ENCODE peak calls at places on chromosomes 5 and 9, in six cellular contexts. One of them, this sample, is unnamed.

GRCh38 chr5:145587308-145588071 is 247.7 kb downstream of the PRELID2 start:
- DNase-seq in gastrocnemius medialis: no peak
- DNase-seq in AG04449: peak; percentile 73
- DNase-seq in HCT116: peak; percentile 94
- DNase-seq in IMR-90: peak; percentile 93
- DNase-seq in Caco-2: no peak
- DNase-seq in this sample: peak; percentile 21

GRCh38 chr5:4370218-4370617 is 769.9 kb upstream of the ADAMTS16 start:
- DNase-seq in IMR-90: no peak
- DNase-seq in HCT116: no peak
- DNase-seq in gastrocnemius medialis: no peak
- DNase-seq in AG04449: no peak
- DNase-seq in Caco-2: no peak
- DNase-seq in this sample: no peak

GRCh38 chr5:80608730-80609129 is 38.6 kb upstream of the ANKRD34B start:
- DNase-seq in AG04449: no peak
- DNase-seq in HCT116: no peak
- DNase-seq in gastrocnemius medialis: no peak
- DNase-seq in Caco-2: no peak
- DNase-seq in IMR-90: no peak
- DNase-seq in this sample: no peak

GRCh38 chr9:76490249-76490990 is 31.4 kb downstream of the GCNT1 start:
- DNase-seq in gastrocnemius medialis: no peak
- DNase-seq in IMR-90: no peak
- DNase-seq in AG04449: no peak
- DNase-seq in Caco-2: no peak
- DNase-seq in HCT116: no peak
- DNase-seq in this sample: no peak

GRCh38 chr9:116549061-116549664 is 137.9 kb upstream of the TRIM32 start:
- DNase-seq in HCT116: peak; percentile 83
- DNase-seq in AG04449: peak; percentile 85
- DNase-seq in Caco-2: peak; percentile 55
- DNase-seq in IMR-90: peak; percentile 97
- DNase-seq in gastrocnemius medialis: peak; percentile 93
- DNase-seq in this sample: peak; percentile 66

GRCh38 chr5:56481147-56481997 is 248.2 kb upstream of the ANKRD55 start:
- DNase-seq in AG04449: no peak
- DNase-seq in Caco-2: peak; percentile 66
- DNase-seq in HCT116: no peak
- DNase-seq in IMR-90: peak; percentile 54
- DNase-seq in gastrocnemius medialis: peak; percentile 20
- DNase-seq in this sample: no peak

GRCh38 chr9:78871452-78872331 is 574.8 kb downstream of the PSAT1 start:
- DNase-seq in AG04449: peak; percentile 89
- DNase-seq in Caco-2: no peak
- DNase-seq in gastrocnemius medialis: no peak
- DNase-seq in HCT116: peak; percentile 22
- DNase-seq in IMR-90: peak; percentile 95
- DNase-seq in this sample: peak; percentile 94

GRCh38 chr5:76649140-76649539 is 25.9 kb upstream of the F2RL2 start:
- DNase-seq in Caco-2: no peak
- DNase-seq in AG04449: no peak
- DNase-seq in IMR-90: no peak
- DNase-seq in HCT116: no peak
- DNase-seq in gastrocnemius medialis: no peak
- DNase-seq in this sample: no peak

GRCh38 chr5:61837788-61838187 is 468.2 kb upstream of the KIF2A start:
- DNase-seq in AG04449: no peak
- DNase-seq in gastrocnemius medialis: no peak
- DNase-seq in IMR-90: no peak
- DNase-seq in Caco-2: no peak
- DNase-seq in HCT116: no peak
- DNase-seq in this sample: no peak

GRCh38 chr9:95770653-95771131 is 104.8 kb upstream of the ERCC6L2 start:
- DNase-seq in AG04449: no peak
- DNase-seq in gastrocnemius medialis: no peak
- DNase-seq in IMR-90: no peak
- DNase-seq in HCT116: no peak
- DNase-seq in Caco-2: peak; percentile 60
- DNase-seq in this sample: no peak

GRCh38 chr5:72848474-72849428 is 32.3 kb downstream of the TNPO1 start:
- DNase-seq in AG04449: no peak
- DNase-seq in Caco-2: peak; percentile 52
- DNase-seq in HCT116: no peak
- DNase-seq in IMR-90: peak; percentile 29
- DNase-seq in gastrocnemius medialis: peak; percentile 52
- DNase-seq in this sample: no peak

GRCh38 chr9:70594546-70594945 is 180.1 kb upstream of the KLF9 start:
- DNase-seq in Caco-2: no peak
- DNase-seq in HCT116: no peak
- DNase-seq in gastrocnemius medialis: no peak
- DNase-seq in IMR-90: no peak
- DNase-seq in AG04449: no peak
- DNase-seq in this sample: no peak

GRCh38 chr5:108727154-108727638 is 20.5 kb upstream of the FER start:
- DNase-seq in AG04449: no peak
- DNase-seq in HCT116: no peak
- DNase-seq in IMR-90: peak; percentile 24
- DNase-seq in Caco-2: no peak
- DNase-seq in gastrocnemius medialis: peak; percentile 37
- DNase-seq in this sample: peak; percentile 12

GRCh38 chr5:14469485-14470377 is 111.9 kb upstream of the OTULINL start:
- DNase-seq in gastrocnemius medialis: no peak
- DNase-seq in Caco-2: no peak
- DNase-seq in HCT116: no peak
- DNase-seq in AG04449: no peak
- DNase-seq in IMR-90: no peak
- DNase-seq in this sample: no peak

GRCh38 chr9:98191615-98192502 is 578 bp downstream of the CORO2A start:
- DNase-seq in Caco-2: no peak
- DNase-seq in gastrocnemius medialis: no peak
- DNase-seq in HCT116: no peak
- DNase-seq in IMR-90: no peak
- DNase-seq in AG04449: no peak
- DNase-seq in this sample: no peak

GRCh38 chr9:21696411-21696865 is 106.0 kb upstream of the MTAP start:
- DNase-seq in gastrocnemius medialis: no peak
- DNase-seq in AG04449: no peak
- DNase-seq in HCT116: no peak
- DNase-seq in IMR-90: no peak
- DNase-seq in Caco-2: no peak
- DNase-seq in this sample: no peak

GRCh38 chr5:176319827-176320554 is 41.6 kb downstream of the KIAA1191 start:
- DNase-seq in AG04449: no peak
- DNase-seq in IMR-90: peak; percentile 6
- DNase-seq in Caco-2: no peak
- DNase-seq in gastrocnemius medialis: no peak
- DNase-seq in HCT116: peak; percentile 10
- DNase-seq in this sample: no peak

GRCh38 chr9:96158909-96159575 is 142.9 kb downstream of the HSD17B3 start:
- DNase-seq in AG04449: no peak
- DNase-seq in IMR-90: no peak
- DNase-seq in gastrocnemius medialis: peak; percentile 19
- DNase-seq in HCT116: no peak
- DNase-seq in Caco-2: no peak
- DNase-seq in this sample: no peak

GRCh38 chr5:38257236-38258036 is 923 bp upstream of the EGFLAM start:
- DNase-seq in gastrocnemius medialis: no peak
- DNase-seq in HCT116: no peak
- DNase-seq in IMR-90: no peak
- DNase-seq in Caco-2: no peak
- DNase-seq in AG04449: no peak
- DNase-seq in this sample: no peak

GRCh38 chr9:93060746-93061259 is 2.3 kb downstream of the SUSD3 start:
- DNase-seq in IMR-90: peak; percentile 41
- DNase-seq in HCT116: no peak
- DNase-seq in Caco-2: no peak
- DNase-seq in gastrocnemius medialis: no peak
- DNase-seq in AG04449: no peak
- DNase-seq in this sample: no peak

GRCh38 chr9:38047301-38048251 is 21.5 kb downstream of the SHB start:
- DNase-seq in AG04449: peak; percentile 67
- DNase-seq in IMR-90: peak; percentile 95
- DNase-seq in Caco-2: peak; percentile 90
- DNase-seq in gastrocnemius medialis: peak; percentile 31
- DNase-seq in HCT116: peak; percentile 93
- DNase-seq in this sample: peak; percentile 79

GRCh38 chr5:146169076-146169475 is 13.4 kb downstream of the LARS1 start:
- DNase-seq in AG04449: no peak
- DNase-seq in HCT116: no peak
- DNase-seq in gastrocnemius medialis: no peak
- DNase-seq in Caco-2: no peak
- DNase-seq in IMR-90: no peak
- DNase-seq in this sample: no peak

GRCh38 chr5:457195-457961 is 14.4 kb downstream of the EXOC3 start:
- DNase-seq in gastrocnemius medialis: peak; percentile 6
- DNase-seq in Caco-2: no peak
- DNase-seq in AG04449: no peak
- DNase-seq in IMR-90: no peak
- DNase-seq in HCT116: no peak
- DNase-seq in this sample: no peak

GRCh38 chr5:107615173-107615856 is 55.4 kb downstream of the EFNA5 start:
- DNase-seq in gastrocnemius medialis: no peak
- DNase-seq in Caco-2: no peak
- DNase-seq in HCT116: no peak
- DNase-seq in AG04449: no peak
- DNase-seq in IMR-90: no peak
- DNase-seq in this sample: no peak

GRCh38 chr5:134874831-134875655 is 872 bp downstream of the TXNDC15 start:
- DNase-seq in Caco-2: peak; percentile 46
- DNase-seq in gastrocnemius medialis: peak; percentile 65
- DNase-seq in AG04449: peak; percentile 57
- DNase-seq in IMR-90: peak; percentile 88
- DNase-seq in HCT116: no peak
- DNase-seq in this sample: peak; percentile 72

GRCh38 chr9:92657296-92658094 is 12.4 kb downstream of the IPPK start:
- DNase-seq in HCT116: no peak
- DNase-seq in gastrocnemius medialis: no peak
- DNase-seq in AG04449: no peak
- DNase-seq in IMR-90: no peak
- DNase-seq in Caco-2: no peak
- DNase-seq in this sample: no peak

GRCh38 chr9:77800924-77801551 is 152.9 kb upstream of the GNA14 start:
- DNase-seq in Caco-2: no peak
- DNase-seq in HCT116: no peak
- DNase-seq in AG04449: no peak
- DNase-seq in IMR-90: no peak
- DNase-seq in gastrocnemius medialis: no peak
- DNase-seq in this sample: no peak

GRCh38 chr5:80790698-80791097 is 135.9 kb upstream of the DHFR start:
- DNase-seq in AG04449: no peak
- DNase-seq in Caco-2: no peak
- DNase-seq in HCT116: no peak
- DNase-seq in gastrocnemius medialis: no peak
- DNase-seq in IMR-90: no peak
- DNase-seq in this sample: no peak

GRCh38 chr5:151202381-151203139 is 21.3 kb downstream of the CCDC69 start:
- DNase-seq in AG04449: no peak
- DNase-seq in IMR-90: peak; percentile 71
- DNase-seq in Caco-2: peak; percentile 9
- DNase-seq in HCT116: peak; percentile 71
- DNase-seq in gastrocnemius medialis: no peak
- DNase-seq in this sample: peak; percentile 61

DNA sequence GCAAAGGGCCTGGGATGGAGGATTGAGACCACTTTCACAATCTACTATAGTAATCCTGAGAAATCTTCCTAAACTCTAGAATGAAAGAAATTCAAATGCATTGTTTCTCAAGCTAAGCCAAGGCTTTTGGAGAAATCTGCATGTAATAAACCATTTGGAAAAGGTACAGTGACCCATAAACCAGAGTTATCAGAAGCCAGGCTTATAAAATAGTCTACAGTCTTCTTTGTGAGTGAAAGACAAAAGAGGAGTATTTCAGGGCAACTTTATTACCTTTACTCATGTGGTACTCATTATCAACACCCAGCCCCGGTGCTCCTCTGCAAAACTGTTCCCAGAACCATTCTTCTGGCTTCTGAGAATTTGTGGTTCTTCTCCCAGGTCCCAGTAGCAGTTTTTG is 87.0 kb downstream of the GALNT10 start:
- DNase-seq in IMR-90: no peak
- DNase-seq in Caco-2: no peak
- DNase-seq in gastrocnemius medialis: no peak
- DNase-seq in HCT116: no peak
- DNase-seq in AG04449: no peak
- DNase-seq in this sample: no peak
- H3K4me3 ChIP-seq in IMR-90: no peak overlapping the region
- H3K4me3 ChIP-seq in Caco-2: no peak overlapping the region
- H3K4me3 ChIP-seq in gastrocnemius medialis: no peak overlapping the region
- H3K4me3 ChIP-seq in HCT116: no peak overlapping the region
- H3K4me3 ChIP-seq in AG04449: no peak overlapping the region
- H3K4me3 ChIP-seq in this sample: no peak overlapping the region

GRCh38 chr5:59335544-59335943 is 558.0 kb downstream of the PDE4D start:
- DNase-seq in AG04449: no peak
- DNase-seq in gastrocnemius medialis: no peak
- DNase-seq in IMR-90: no peak
- DNase-seq in HCT116: no peak
- DNase-seq in Caco-2: no peak
- DNase-seq in this sample: no peak
- TF ChIP-seq CTCF in AG04449: no peak
- TF ChIP-seq CTCF in gastrocnemius medialis: no peak
- TF ChIP-seq CTCF in IMR-90: no peak
- TF ChIP-seq CTCF in HCT116: no peak
- TF ChIP-seq CTCF in Caco-2: peak; percentile 34
- TF ChIP-seq CTCF in this sample: no peak

GRCh38 chr9:136311037-136311432 is 7.1 kb upstream of the CCDC187 start:
- DNase-seq in IMR-90: no peak
- DNase-seq in HCT116: no peak
- DNase-seq in AG04449: no peak
- DNase-seq in Caco-2: no peak
- DNase-seq in gastrocnemius medialis: no peak
- DNase-seq in this sample: no peak

GRCh38 chr9:136310273-136311030 is 6.6 kb upstream of the CCDC187 start:
- DNase-seq in AG04449: no peak
- DNase-seq in IMR-90: no peak
- DNase-seq in Caco-2: no peak
- DNase-seq in HCT116: no peak
- DNase-seq in gastrocnemius medialis: no peak
- DNase-seq in this sample: no peak

GRCh38 chr9:136309806-136310220 is 5.9 kb upstream of the CCDC187 start:
- DNase-seq in HCT116: no peak
- DNase-seq in Caco-2: no peak
- DNase-seq in AG04449: no peak
- DNase-seq in gastrocnemius medialis: no peak
- DNase-seq in IMR-90: no peak
- DNase-seq in this sample: no peak

GRCh38 chr9:136308262-136309053 is 4.6 kb upstream of the CCDC187 start:
- DNase-seq in Caco-2: no peak
- DNase-seq in IMR-90: no peak
- DNase-seq in HCT116: no peak
- DNase-seq in gastrocnemius medialis: no peak
- DNase-seq in AG04449: no peak
- DNase-seq in this sample: no peak

GRCh38 chr9:136309101-136309801 is 5.4 kb upstream of the CCDC187 start:
- DNase-seq in HCT116: no peak
- DNase-seq in Caco-2: no peak
- DNase-seq in AG04449: no peak
- DNase-seq in IMR-90: no peak
- DNase-seq in gastrocnemius medialis: no peak
- DNase-seq in this sample: no peak
- H3K4me3 ChIP-seq in HCT116: no peak overlapping the region
- H3K4me3 ChIP-seq in Caco-2: no peak overlapping the region
- H3K4me3 ChIP-seq in AG04449: no peak overlapping the region
- H3K4me3 ChIP-seq in IMR-90: no peak overlapping the region
- H3K4me3 ChIP-seq in gastrocnemius medialis: no peak overlapping the region
- H3K4me3 ChIP-seq in this sample: no peak overlapping the region

GRCh38 chr9:19517202-19517942 is 108.6 kb downstream of the ACER2 start:
- DNase-seq in gastrocnemius medialis: no peak
- DNase-seq in AG04449: no peak
- DNase-seq in HCT116: no peak
- DNase-seq in Caco-2: no peak
- DNase-seq in IMR-90: no peak
- DNase-seq in this sample: no peak
- TF ChIP-seq CTCF in gastrocnemius medialis: no peak
- TF ChIP-seq CTCF in AG04449: peak; percentile 2
- TF ChIP-seq CTCF in HCT116: peak; percentile 63
- TF ChIP-seq CTCF in Caco-2: peak; percentile 36
- TF ChIP-seq CTCF in IMR-90: peak; percentile 13
- TF ChIP-seq CTCF in this sample: peak; percentile 51

This sample was measured in HFF-Myc.